ENCODE peak calls at places on chromosomes 13 and 19, in seven cellular contexts. G, Y, I, X, M, T and B are unnamed samples.

GRCh38 chr19:17026706-17027427 is at the start of gene CPAMD8:
- DNase-seq in G (no peak), Y (no peak), T (no peak), I (no peak), M (peak; percentile 11), X (no peak), B (no peak)

GRCh38 chr19:45254044-45254531 is 3.0 kb downstream of the MARK4 start:
- DNase-seq in T (no peak), Y (no peak), I (no peak), G (no peak), M (no peak), X (no peak), B (no peak)

GRCh38 chr19:46760363-46760762 is 14.1 kb upstream of the STRN4 start:
- DNase-seq in X (no peak), G (no peak), T (no peak), I (no peak), M (no peak), Y (no peak), B (no peak)

GRCh38 chr19:34317311-34317927 is 47.6 kb upstream of the GPI start:
- DNase-seq in I (no peak), X (peak; percentile 31), T (peak; percentile 15), Y (peak; percentile 42), G (no peak), M (peak; percentile 33), B (no peak)

GRCh38 chr19:53365899-53366493 is 491 bp downstream of the ZNF525 start:
- DNase-seq in M (no peak), I (no peak), T (no peak), Y (peak; percentile 44), X (no peak), G (no peak), B (no peak)

GRCh38 chr19:35779033-35779432 is 3.7 kb downstream of the ARHGAP33 start:
- DNase-seq in G (no peak), X (no peak), M (no peak), I (no peak), Y (no peak), T (no peak), B (no peak)

GRCh38 chr19:33697766-33698165 is 76.0 kb downstream of the CHST8 start:
- DNase-seq in X (no peak), T (no peak), I (no peak), M (no peak), G (no peak), Y (no peak), B (no peak)

GRCh38 chr13:23129329-23129728 is 51.5 kb upstream of the SGCG start:
- DNase-seq in I (peak; percentile 22), M (no peak), G (no peak), Y (no peak), X (no peak), T (no peak), B (no peak)

GRCh38 chr19:45103200-45103624 is 10.2 kb downstream of the PPP1R37 start:
- DNase-seq in X (no peak), Y (no peak), M (no peak), I (no peak), T (peak; percentile 29), G (no peak), B (no peak)

GRCh38 chr13:41179593-41180250 is 14.6 kb downstream of the KBTBD7 start:
- DNase-seq in I (no peak), X (no peak), T (peak; percentile 37), G (no peak), Y (no peak), M (no peak), B (no peak)

GRCh38 chr19:18657590-18658365 is 20.9 kb downstream of the KLHL26 start:
- DNase-seq in I (peak; percentile 56), X (peak; percentile 17), T (peak; percentile 92), M (peak; percentile 84), G (peak; percentile 90), Y (no peak), B (no peak)

GRCh38 chr13:27770809-27771208 is 21.5 kb upstream of the GSX1 start:
- DNase-seq in X (no peak), Y (peak; percentile 36), T (peak; percentile 11), I (no peak), G (no peak), M (no peak), B (no peak)

GRCh38 chr13:98190889-98191444 is 13.9 kb upstream of the RNF113B start:
- DNase-seq in I (no peak), T (no peak), Y (no peak), M (no peak), G (no peak), X (no peak), B (no peak)

GRCh38 chr13:101447852-101448251 is 4.6 kb upstream of the ITGBL1 start:
- DNase-seq in Y (no peak), I (no peak), X (no peak), G (no peak), M (no peak), T (peak; percentile 50), B (no peak)

GRCh38 chr13:20869540-20869939 is 33.0 kb downstream of the XPO4 start:
- DNase-seq in Y (no peak), I (no peak), T (peak; percentile 54), G (no peak), X (no peak), M (no peak), B (no peak)

GRCh38 chr19:17512574-17512939 is 1.1 kb downstream of the PGLS start:
- DNase-seq in Y (no peak), M (no peak), I (no peak), X (no peak), G (no peak), T (no peak), B (no peak)

GRCh38 chr19:34837262-34837661 is 64.2 kb upstream of the ZNF599 start:
- DNase-seq in X (no peak), G (no peak), Y (peak; percentile 68), M (peak; percentile 86), I (no peak), T (no peak), B (no peak)

GRCh38 chr19:10644351-10645007 is 9.7 kb upstream of the ILF3 start:
- DNase-seq in G (peak; percentile 86), I (peak; percentile 82), X (peak; percentile 73), T (peak; percentile 72), M (peak; percentile 90), Y (peak; percentile 87), B (peak; percentile 69)
- H3K27ac ChIP-seq in G (peak overlapping the region; percentile 53), I (peak overlapping the region; percentile 73), X (peak overlapping the region; percentile 50), T (no peak overlapping the region), M (peak overlapping the region; percentile 62), Y (no peak overlapping the region), B (peak overlapping the region; percentile 56)

GRCh38 chr13:44710576-44710975 is 134.4 kb upstream of the TSC22D1 start:
- DNase-seq in Y (no peak), M (no peak), T (peak; percentile 66), X (no peak), G (no peak), I (no peak), B (no peak)
- H3K27ac ChIP-seq in Y (no peak overlapping the region), M (no peak overlapping the region), T (peak overlapping the region; percentile 23), X (no peak overlapping the region), G (no peak overlapping the region), I (no peak overlapping the region), B (no peak overlapping the region)

GRCh38 chr13:71499235-71499634 is 367.8 kb downstream of the DACH1 start:
- DNase-seq in Y (no peak), G (no peak), I (no peak), X (no peak), T (no peak), M (no peak), B (no peak)
- H3K27ac ChIP-seq in Y (no peak overlapping the region), G (no peak overlapping the region), I (no peak overlapping the region), X (peak overlapping the region; percentile 59), T (no peak overlapping the region), M (no peak overlapping the region), B (no peak overlapping the region)

GRCh38 chr19:49916839-49917733 is 11.9 kb upstream of the ATF5 start:
- DNase-seq in X (no peak), I (no peak), T (no peak), G (no peak), Y (no peak), M (no peak), B (peak; percentile 15)
- H3K27ac ChIP-seq in X (peak overlapping the region; percentile 18), I (no peak overlapping the region), T (no peak overlapping the region), G (no peak overlapping the region), Y (no peak overlapping the region), M (no peak overlapping the region), B (no peak overlapping the region)